ENCODE peak calls at places on chromosomes 7 and 10, in four cellular contexts. Y is A549, C is H1, D is K562. X is an unnamed sample.

GRCh38 chr10:488081-488932 is 201.2 kb downstream of the DIP2C start:
- DNase-seq in C (no peak), Y (no peak), D (no peak), X (no peak)

GRCh38 chr10:47303866-47304265 is 3.9 kb downstream of the GDF10 start:
- DNase-seq in C (no peak), D (no peak), Y (no peak), X (no peak)

GRCh38 chr10:101773923-101774588 is 1.9 kb downstream of the FGF8 start:
- DNase-seq in Y (no peak), C (no peak), D (no peak), X (no peak)

GRCh38 chr10:33534455-33534854 is 200.0 kb upstream of the NRP1 start:
- DNase-seq in Y (no peak), D (no peak), C (no peak), X (no peak)

GRCh38 chr7:142739927-142740492 is 9.3 kb upstream of the PRSS1 start:
- DNase-seq in C (no peak), D (no peak), Y (no peak), X (no peak)

GRCh38 chr10:29426420-29426819 is 137.6 kb downstream of the LYZL1 start:
- DNase-seq in Y (no peak), D (no peak), C (no peak), X (peak)

GRCh38 chr10:129607607-129608006 is 140.6 kb downstream of the MGMT start:
- DNase-seq in D (no peak), Y (no peak), C (no peak), X (no peak)

GRCh38 chr10:70417568-70417967 is 13.6 kb downstream of the EIF4EBP2 start:
- DNase-seq in Y (no peak), C (no peak), D (no peak), X (no peak)

DNA sequence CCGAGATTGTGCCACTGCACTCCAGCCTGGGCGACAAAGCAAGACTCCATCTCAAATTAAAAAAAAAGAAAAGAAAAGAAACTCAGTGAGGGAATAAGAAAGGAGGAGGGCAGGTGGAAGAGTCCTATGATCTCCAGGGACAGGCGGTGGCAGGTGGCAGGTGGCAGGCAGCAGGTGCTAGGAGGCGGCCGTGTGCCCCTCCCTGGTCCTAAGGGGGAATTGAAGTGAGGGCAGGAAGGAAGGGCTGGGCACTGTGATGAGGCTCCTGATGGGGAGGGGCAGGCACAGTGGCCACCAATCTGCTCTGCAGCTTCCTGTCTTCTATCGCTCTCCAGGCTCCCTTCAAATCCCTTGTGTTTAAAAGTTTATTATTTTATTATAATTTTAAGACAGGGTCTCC is 41.2 kb upstream of the UBE3C start:
- DNase-seq in C (no peak), D (no peak), Y (no peak), X (no peak)
- TF ChIP-seq RNF2 in C (no peak), D (no peak), Y (no peak), X (no peak)

GRCh38 chr10:18539335-18539734 is 112.1 kb downstream of the NSUN6 start:
- DNase-seq in Y (no peak), C (no peak), D (no peak), X (no peak)

GRCh38 chr10:18545626-18546025 is 105.8 kb downstream of the NSUN6 start:
- DNase-seq in Y (no peak), C (no peak), D (peak), X (no peak)

GRCh38 chr10:18540195-18540594 is 111.2 kb downstream of the NSUN6 start:
- DNase-seq in D (no peak), Y (no peak), C (no peak), X (no peak)

GRCh38 chr10:18542832-18543231 is 108.6 kb downstream of the NSUN6 start:
- DNase-seq in C (no peak), D (no peak), Y (no peak), X (peak)
- TF ChIP-seq RNF2 in C (no peak), D (no peak), Y (no peak), X (no peak)

GRCh38 chr7:45258533-45259226 is 101.1 kb downstream of the RAMP3 start:
- DNase-seq in C (no peak), D (no peak), Y (no peak), X (no peak)

GRCh38 chr7:45257284-45257683 is 99.7 kb downstream of the RAMP3 start:
- DNase-seq in D (no peak), Y (no peak), C (no peak), X (no peak)

GRCh38 chr7:45259227-45259596 is 101.6 kb downstream of the RAMP3 start:
- DNase-seq in Y (no peak), D (no peak), C (no peak), X (no peak)

GRCh38 chr7:45256775-45257174 is 99.2 kb downstream of the RAMP3 start:
- DNase-seq in C (no peak), D (no peak), Y (no peak), X (no peak)

DNA sequence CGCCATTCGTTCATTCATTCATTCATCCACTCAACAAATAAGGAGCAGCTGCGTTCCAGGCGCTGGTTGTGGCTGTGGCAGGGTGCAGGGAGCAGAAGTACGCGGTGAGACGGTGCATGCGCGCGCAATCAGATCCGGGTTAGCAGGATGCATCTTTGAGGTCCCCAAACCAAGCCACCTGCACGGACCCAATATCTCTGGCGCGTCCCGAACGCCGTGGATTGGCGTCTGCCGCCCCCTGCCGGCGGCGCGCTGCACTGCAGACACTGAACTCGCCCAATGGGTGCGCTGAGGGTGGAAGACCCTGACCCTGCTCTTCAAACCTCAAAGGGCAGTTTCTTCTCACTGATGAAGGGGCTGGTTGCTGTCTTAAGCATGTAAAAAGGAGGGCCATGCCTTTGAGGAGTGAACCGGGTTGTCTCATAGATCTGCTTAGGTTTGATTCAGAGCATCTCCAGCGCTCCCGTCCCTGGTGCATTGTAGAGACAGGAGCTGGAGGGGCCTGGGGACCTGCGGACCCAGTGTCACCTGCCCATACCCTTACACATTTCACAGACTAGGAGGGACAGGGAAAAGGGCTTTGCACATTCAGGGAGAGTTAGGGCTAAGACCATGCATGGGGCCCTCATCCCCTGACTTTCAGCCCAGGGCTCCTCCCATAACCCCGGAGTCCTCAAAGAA is 102.5 kb downstream of the RAMP3 start:
- DNase-seq in D (peak), Y (peak), C (peak), X (peak)
- TF ChIP-seq RNF2 in D (no peak), Y (no peak), C (no peak), X (no peak)

DNA sequence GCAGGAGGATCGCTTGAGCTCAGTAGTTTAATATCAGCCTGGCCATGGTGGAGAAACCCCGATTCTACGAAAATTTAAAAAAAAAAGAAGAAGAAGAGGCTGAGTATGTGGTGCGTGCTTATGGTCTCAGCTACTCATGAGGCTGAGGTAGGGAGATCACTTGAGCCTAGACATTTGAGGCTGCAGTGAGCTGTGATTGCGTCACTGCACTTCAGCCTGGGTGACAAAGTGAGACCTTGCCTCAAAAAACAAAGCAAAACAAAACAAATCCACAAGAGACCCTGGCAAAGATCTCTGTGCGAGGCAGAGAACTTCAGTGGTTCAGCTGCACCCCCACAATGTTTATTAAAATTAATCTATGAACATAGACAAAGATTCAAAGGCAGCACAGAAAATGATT is 24.3 kb upstream of the PURB start:
- DNase-seq in Y (no peak), C (no peak), D (no peak), X (no peak)
- TF ChIP-seq RNF2 in Y (no peak), C (no peak), D (no peak), X (no peak)

GRCh38 chr10:110069502-110069982 is 61.8 kb downstream of the ADD3 start:
- DNase-seq in Y (no peak), C (no peak), D (no peak), X (no peak)
- TF ChIP-seq RNF2 in Y (no peak), C (no peak), D (no peak), X (no peak)

GRCh38 chr10:5412277-5412941 is at the start of gene NET1:
- DNase-seq in Y (peak), D (peak), C (peak), X (peak)
- TF ChIP-seq RNF2 in Y (no peak), D (no peak), C (no peak), X (no peak)

GRCh38 chr10:80470266-80470665 is 16.2 kb downstream of the TSPAN14 start:
- DNase-seq in D (no peak), Y (no peak), C (no peak), X (no peak)
- TF ChIP-seq RNF2 in D (no peak), Y (no peak), C (no peak), X (no peak)

GRCh38 chr10:127149613-127150081 is 46.7 kb downstream of the INSYN2A start:
- DNase-seq in C (no peak), D (no peak), Y (no peak), X (no peak)

GRCh38 chr10:127148066-127148932 is 48.1 kb downstream of the INSYN2A start:
- DNase-seq in D (no peak), Y (peak), C (no peak), X (no peak)

GRCh38 chr10:127148933-127149220 is 47.5 kb downstream of the INSYN2A start:
- DNase-seq in Y (peak), C (no peak), D (no peak), X (no peak)

GRCh38 chr10:127151541-127151940 is 44.9 kb downstream of the INSYN2A start:
- DNase-seq in C (no peak), D (no peak), Y (no peak), X (no peak)

GRCh38 chr10:127150136-127150535 is 46.3 kb downstream of the INSYN2A start:
- DNase-seq in Y (peak), C (no peak), D (no peak), X (no peak)
- TF ChIP-seq RNF2 in Y (no peak), C (no peak), D (no peak), X (no peak)

X was measured in HepG2.